ENCODE peak calls at places on chromosome 20, in five cellular contexts. H is prostate gland, G is SJSA1, K is NT2/D1, R is psoas muscle. T is an unnamed sample. For H3K9me3, H3K36me3 and H3K4me1, the result is how much of the 10 kb centered on the place peaks cover.

GRCh38 chr20:58706975-58707681 is 14.5 kb downstream of the NPEPL1 start:
- DNase-seq in H (peak), G (peak), K (no peak), R (no peak), T (peak)

GRCh38 chr20:21232546-21233280 is 70.4 kb upstream of the XRN2 start:
- DNase-seq in H (no peak), G (no peak), K (no peak), R (no peak), T (no peak)

GRCh38 chr20:58209652-58210397 is 18.6 kb downstream of the ANKRD60 start:
- DNase-seq in H (peak), G (peak), K (peak), R (peak), T (peak)

GRCh38 chr20:965956-966355 is 36.2 kb downstream of the RSPO4 start:
- DNase-seq in H (no peak), G (no peak), K (no peak), R (no peak), T (no peak)

GRCh38 chr20:4613718-4614620 is 107.7 kb upstream of the PRND start:
- DNase-seq in H (no peak), G (peak), K (peak), R (peak), T (peak)

GRCh38 chr20:54475334-54476287 is at the start of gene DOK5:
- DNase-seq in H (no peak), G (no peak), K (no peak), R (peak), T (no peak)

GRCh38 chr20:17654649-17655285 is 27.3 kb downstream of the RRBP1 start:
- DNase-seq in H (no peak), G (peak), K (peak), R (peak), T (no peak)

GRCh38 chr20:56445540-56445939 is 22.9 kb upstream of the RTF2 start:
- DNase-seq in H (no peak), G (no peak), K (no peak), R (no peak), T (no peak)

GRCh38 chr20:12173333-12173732 is 255.6 kb downstream of the BTBD3 start:
- DNase-seq in H (no peak), G (no peak), K (no peak), R (no peak), T (no peak)

GRCh38 chr20:49136817-49137571 is 51.1 kb downstream of the STAU1 start:
- DNase-seq in H (no peak), G (no peak), K (no peak), R (no peak), T (no peak)

GRCh38 chr20:48787861-48788375 is 39.9 kb downstream of the PREX1 start:
- DNase-seq in H (no peak), G (peak), K (no peak), R (no peak), T (no peak)

GRCh38 chr20:52192296-52193007 is 873 bp upstream of the ZFP64 start:
- DNase-seq in H (no peak), G (no peak), K (peak), R (peak), T (peak)

GRCh38 chr20:61312909-61313308 is 60.8 kb downstream of the CDH4 start:
- DNase-seq in H (no peak), G (no peak), K (no peak), R (no peak), T (no peak)

GRCh38 chr20:24460712-24461111 is 8.7 kb upstream of the SYNDIG1 start:
- DNase-seq in H (no peak), G (no peak), K (no peak), R (no peak), T (no peak)

GRCh38 chr20:57525328-57526053 is 551 bp upstream of the CTCFL start:
- DNase-seq in H (no peak), G (no peak), K (no peak), R (no peak), T (no peak)

GRCh38 chr20:47784599-47785320 is 521 bp downstream of the SULF2 start:
- DNase-seq in H (peak), G (no peak), K (no peak), R (peak), T (peak)

GRCh38 chr20:47406849-47407682 is 50.6 kb upstream of the ZMYND8 start:
- DNase-seq in H (no peak), G (no peak), K (no peak), R (no peak), T (no peak)

GRCh38 chr20:43681991-43682410 is 15.1 kb downstream of the MYBL2 start:
- DNase-seq in H (no peak), G (no peak), K (no peak), R (no peak), T (no peak)

GRCh38 chr20:49431345-49431744 is 51.1 kb downstream of the KCNB1 start:
- DNase-seq in H (no peak), G (no peak), K (no peak), R (no peak), T (no peak)

GRCh38 chr20:11919046-11919445 is 1.4 kb downstream of the BTBD3 start:
- DNase-seq in H (peak), G (no peak), K (no peak), R (no peak), T (no peak)

GRCh38 chr20:53387983-53388675 is 205.5 kb downstream of the ZNF217 start:
- DNase-seq in H (no peak), G (no peak), K (no peak), R (no peak), T (no peak)

GRCh38 chr20:48750376-48750775 is 77.4 kb downstream of the PREX1 start:
- DNase-seq in H (no peak), G (no peak), K (no peak), R (no peak), T (no peak)

GRCh38 chr20:11918280-11918952 is 723 bp downstream of the BTBD3 start:
- DNase-seq in H (no peak), G (no peak), K (no peak), R (no peak), T (no peak)

GRCh38 chr20:21396045-21396893 is 1.1 kb downstream of the NKX2-4 start:
- DNase-seq in H (no peak), G (peak), K (no peak), R (no peak), T (no peak)

GRCh38 chr20:34512266-34512954 is 3.8 kb upstream of the DYNLRB1 start:
- DNase-seq in H (no peak), G (no peak), K (no peak), R (no peak), T (no peak)

GRCh38 chr20:59752704-59753460 is 148.5 kb downstream of the PHACTR3 start:
- DNase-seq in H (no peak), G (no peak), K (no peak), R (no peak), T (no peak)

GRCh38 chr20:57844626-57845596 is 135.1 kb upstream of the PMEPA1 start:
- DNase-seq in H (no peak), G (no peak), K (no peak), R (no peak), T (no peak)

GRCh38 chr20:60584221-60584620 is 626.0 kb downstream of the CDH26 start:
- DNase-seq in H (no peak), G (no peak), K (no peak), R (no peak), T (no peak)

GRCh38 chr20:41366546-41367392 is at the start of gene EMILIN3:
- DNase-seq in H (no peak), G (no peak), K (peak), R (no peak), T (peak)

GRCh38 chr20:561437-562231 is 18.0 kb upstream of the CSNK2A1 start:
- DNase-seq in H (peak), G (peak), K (peak), R (peak), T (peak)

GRCh38 chr20:61758556-61759200 is 307.0 kb downstream of the TAF4 start:
- DNase-seq in H (no peak), G (no peak), K (no peak), R (no peak), T (no peak)

DNA sequence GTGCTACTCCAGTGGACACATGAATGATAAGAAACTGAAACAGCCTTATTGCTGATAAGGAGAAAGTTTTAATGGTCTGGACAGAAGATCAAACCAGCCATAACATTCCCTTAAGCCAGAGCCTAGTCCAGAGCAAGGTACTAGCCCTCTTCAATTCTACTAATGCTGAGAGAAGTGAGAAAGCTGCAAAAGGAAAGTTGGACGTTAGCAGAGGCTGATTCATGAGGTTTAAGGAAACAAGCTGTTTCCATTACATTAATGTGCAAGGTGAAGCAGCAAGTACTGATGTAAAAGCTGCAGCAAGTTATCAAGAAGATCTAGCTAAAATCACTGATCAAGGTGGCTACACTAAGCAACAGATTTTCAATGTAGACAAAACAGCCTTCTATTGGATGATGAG is 634.4 kb downstream of the KIF16B start:
- DNase-seq in H (no peak), G (no peak), K (no peak), R (no peak), T (no peak)
- H3K9me3 ChIP-seq in H (under half), G (under half), K (under half), R (under half), T (under half)

DNA sequence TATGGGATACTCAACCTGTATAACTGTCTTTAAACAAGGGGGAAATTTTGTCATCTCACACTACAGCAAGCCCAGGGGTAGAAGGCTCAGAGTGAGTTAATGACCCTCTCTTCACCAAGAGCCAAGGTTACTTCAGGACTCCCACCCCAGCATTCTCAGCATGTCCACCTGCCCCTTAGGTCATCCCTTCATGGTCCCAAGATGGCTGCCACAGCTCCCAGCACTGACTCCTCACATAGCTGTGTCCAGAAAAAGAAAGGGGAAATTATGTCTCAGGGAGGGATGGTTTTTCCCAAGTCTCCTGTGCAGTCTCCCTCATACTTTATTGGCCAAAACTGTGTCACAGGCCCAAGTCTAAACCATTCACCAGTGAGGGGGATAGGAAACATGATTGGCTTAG is 36.9 kb downstream of the HM13 start:
- DNase-seq in H (no peak), G (no peak), K (no peak), R (no peak), T (no peak)
- H3K36me3 ChIP-seq in H (under half), G (half or more), K (half or more), R (under half), T (half or more)

GRCh38 chr20:45976132-45976531 is 4.1 kb upstream of the ZNF335 start:
- DNase-seq in H (no peak), G (no peak), K (no peak), R (no peak), T (no peak)
- H3K4me1 ChIP-seq in H (under half), G (under half), K (under half), R (under half), T (under half)

GRCh38 chr20:38243617-38244016 is 16.9 kb downstream of the KIAA1755 start:
- DNase-seq in H (no peak), G (no peak), K (no peak), R (no peak), T (no peak)

GRCh38 chr20:38239406-38239805 is 21.1 kb downstream of the KIAA1755 start:
- DNase-seq in H (no peak), G (no peak), K (no peak), R (no peak), T (no peak)

GRCh38 chr20:38241201-38241600 is 19.3 kb downstream of the KIAA1755 start:
- DNase-seq in H (no peak), G (no peak), K (no peak), R (no peak), T (no peak)

GRCh38 chr20:38245753-38246152 is 14.8 kb downstream of the KIAA1755 start:
- DNase-seq in H (peak), G (no peak), K (no peak), R (no peak), T (no peak)

GRCh38 chr20:38242848-38243449 is 17.6 kb downstream of the KIAA1755 start:
- DNase-seq in H (no peak), G (no peak), K (peak), R (no peak), T (peak)
- H3K9me3 ChIP-seq in H (under half), G (under half), K (under half), R (under half), T (under half)